ENCODE peak calls at places on chromosomes 5 and 9, in four cellular contexts. P is HCT116, H is transverse colon, T is A549. S is an unnamed sample.

GRCh38 chr9:129386812-129387177 is 208.7 kb upstream of the IER5L start:
- DNase-seq in P (no peak), T (no peak), H (no peak), S (no peak)

GRCh38 chr5:1779021-1779680 is 20.5 kb downstream of the MRPL36 start:
- DNase-seq in T (no peak), P (no peak), H (no peak), S (no peak)

GRCh38 chr5:141564216-141564692 is 54.5 kb downstream of the DIAPH1 start:
- DNase-seq in T (peak), H (peak), P (peak), S (peak)

GRCh38 chr5:135242496-135243193 is 156.4 kb downstream of the MACROH2A1 start:
- DNase-seq in H (peak), T (no peak), P (no peak), S (no peak)

GRCh38 chr5:120848883-120849282 is 384.8 kb downstream of the PRR16 start:
- DNase-seq in T (no peak), H (no peak), P (no peak), S (no peak)

GRCh38 chr9:81557957-81558791 is 131.2 kb downstream of the TLE1 start:
- DNase-seq in T (no peak), P (no peak), H (no peak), S (no peak)

GRCh38 chr5:4797445-4797844 is 342.7 kb upstream of the ADAMTS16 start:
- DNase-seq in H (no peak), T (no peak), P (no peak), S (no peak)

GRCh38 chr9:90972057-90972456 is 170.4 kb downstream of the SYK start:
- DNase-seq in P (no peak), H (peak), T (no peak), S (no peak)

GRCh38 chr5:107123014-107123413 is 547.7 kb downstream of the EFNA5 start:
- DNase-seq in P (no peak), H (no peak), T (no peak), S (no peak)

GRCh38 chr5:148388692-148389091 is 4.9 kb downstream of the FBXO38 start:
- DNase-seq in T (no peak), P (no peak), H (no peak), S (no peak)

GRCh38 chr5:23302438-23302837 is 205.0 kb upstream of the PRDM9 start:
- DNase-seq in P (no peak), T (no peak), H (no peak), S (no peak)

GRCh38 chr5:152542741-152543140 is 137.7 kb upstream of the NMUR2 start:
- DNase-seq in P (no peak), T (no peak), H (no peak), S (peak)

GRCh38 chr5:2917093-2917492 is 165.6 kb upstream of the IRX2 start:
- DNase-seq in H (no peak), P (no peak), T (no peak), S (no peak)

GRCh38 chr9:78605029-78605930 is 308.4 kb downstream of the PSAT1 start:
- DNase-seq in T (no peak), H (no peak), P (no peak), S (no peak)

GRCh38 chr5:68277427-68277826 is 61.9 kb downstream of the PIK3R1 start:
- DNase-seq in T (no peak), P (no peak), H (no peak), S (no peak)

GRCh38 chr5:96546120-96546519 is 113.1 kb upstream of the PCSK1 start:
- DNase-seq in H (no peak), P (no peak), T (no peak), S (no peak)

GRCh38 chr5:137622850-137623249 is 113.0 kb downstream of the KLHL3 start:
- DNase-seq in H (no peak), P (no peak), T (peak), S (peak)

GRCh38 chr5:164893071-164893470 is 1387.7 kb downstream of the MAT2B start:
- DNase-seq in H (no peak), T (no peak), P (no peak), S (no peak)

GRCh38 chr9:132703336-132703735 is 33.1 kb downstream of the GTF3C4 start:
- DNase-seq in T (no peak), P (no peak), H (no peak), S (no peak)

GRCh38 chr5:14930486-14930885 is 58.9 kb upstream of the ANKH start:
- DNase-seq in T (no peak), H (no peak), P (no peak), S (no peak)

GRCh38 chr5:116361171-116361967 is 213.3 kb downstream of the SEMA6A start:
- DNase-seq in T (no peak), H (peak), P (no peak), S (no peak)

GRCh38 chr5:172586118-172587060 is 54.7 kb upstream of the NEURL1B start:
- DNase-seq in T (no peak), H (peak), P (no peak), S (no peak)

GRCh38 chr5:57681942-57682341 is 199.3 kb upstream of the ACTBL2 start:
- DNase-seq in P (no peak), H (no peak), T (no peak), S (no peak)

GRCh38 chr9:113011911-113012381 is at the start of gene ZNF883:
- DNase-seq in P (no peak), T (peak), H (peak), S (no peak)

GRCh38 chr5:135629666-135630065 is 50.9 kb upstream of the CXCL14 start:
- DNase-seq in T (no peak), H (no peak), P (no peak), S (no peak)

GRCh38 chr5:1103093-1103492 is 8.8 kb downstream of the SLC12A7 start:
- DNase-seq in H (no peak), T (no peak), P (no peak), S (no peak)

GRCh38 chr5:11182441-11183080 is 421.5 kb upstream of the DAP start:
- DNase-seq in T (peak), P (peak), H (no peak), S (peak)

GRCh38 chr5:179866241-179867078 is 7.8 kb upstream of the MRNIP start:
- DNase-seq in T (peak), H (no peak), P (no peak), S (peak)

GRCh38 chr9:1804128-1804865 is 210.8 kb upstream of the SMARCA2 start:
- DNase-seq in P (no peak), T (no peak), H (no peak), S (peak)

GRCh38 chr9:36093384-36093783 is 43.1 kb upstream of the GLIPR2 start:
- DNase-seq in P (no peak), H (no peak), T (no peak), S (peak)

GRCh38 chr5:180394031-180394636 is 41.0 kb upstream of the GFPT2 start:
- DNase-seq in P (no peak), T (no peak), H (no peak), S (no peak)

GRCh38 chr5:160514866-160515265 is 93.2 kb downstream of the PTTG1 start:
- DNase-seq in H (no peak), T (no peak), P (no peak), S (no peak)

GRCh38 chr5:79225026-79225425 is 10.9 kb upstream of the JMY start:
- DNase-seq in P (no peak), H (no peak), T (no peak), S (no peak)

GRCh38 chr9:131396626-131397025 is 2.7 kb downstream of the PRRC2B start:
- DNase-seq in P (no peak), T (no peak), H (no peak), S (no peak)

GRCh38 chr9:131393622-131394463 is at the start of gene PRRC2B:
- DNase-seq in T (peak), P (peak), H (peak), S (peak)

GRCh38 chr9:131395745-131396479 is 2.0 kb downstream of the PRRC2B start:
- DNase-seq in T (no peak), H (no peak), P (no peak), S (no peak)

GRCh38 chr9:131395027-131395744 is 1.3 kb downstream of the PRRC2B start:
- DNase-seq in T (no peak), H (peak), P (no peak), S (peak)

GRCh38 chr9:131394464-131395026 is 659 bp downstream of the PRRC2B start:
- DNase-seq in T (no peak), P (no peak), H (peak), S (peak)
- TF ChIP-seq POLR2A in T (no peak), P (no peak), H (no peak), S (no peak)

GRCh38 chr9:114397848-114398605 is 10.2 kb upstream of the AKNA start:
- DNase-seq in P (peak), H (peak), T (peak), S (peak)
- TF ChIP-seq POLR2A in P (no peak), H (peak), T (peak), S (peak)

GRCh38 chr5:177086918-177087706 is 397 bp downstream of the FGFR4 start:
- DNase-seq in T (peak), P (peak), H (peak), S (peak)
- TF ChIP-seq POLR2A in T (peak), P (peak), H (peak), S (peak)

GRCh38 chr9:13175732-13176131 is 103.8 kb downstream of the MPDZ start:
- DNase-seq in P (no peak), H (no peak), T (no peak), S (peak)
- TF ChIP-seq POLR2A in P (no peak), H (no peak), T (no peak), S (no peak)

GRCh38 chr9:12776775-12777055 is 1.9 kb downstream of the LURAP1L start:
- DNase-seq in P (no peak), H (no peak), T (no peak), S (no peak)

GRCh38 chr9:12775373-12775962 is 648 bp downstream of the LURAP1L start:
- DNase-seq in P (no peak), T (no peak), H (peak), S (no peak)

GRCh38 chr9:12773562-12773961 is 1.3 kb upstream of the LURAP1L start:
- DNase-seq in T (no peak), H (no peak), P (no peak), S (no peak)

GRCh38 chr9:12775963-12776774 is 1.3 kb downstream of the LURAP1L start:
- DNase-seq in T (peak), P (peak), H (peak), S (peak)

DNA sequence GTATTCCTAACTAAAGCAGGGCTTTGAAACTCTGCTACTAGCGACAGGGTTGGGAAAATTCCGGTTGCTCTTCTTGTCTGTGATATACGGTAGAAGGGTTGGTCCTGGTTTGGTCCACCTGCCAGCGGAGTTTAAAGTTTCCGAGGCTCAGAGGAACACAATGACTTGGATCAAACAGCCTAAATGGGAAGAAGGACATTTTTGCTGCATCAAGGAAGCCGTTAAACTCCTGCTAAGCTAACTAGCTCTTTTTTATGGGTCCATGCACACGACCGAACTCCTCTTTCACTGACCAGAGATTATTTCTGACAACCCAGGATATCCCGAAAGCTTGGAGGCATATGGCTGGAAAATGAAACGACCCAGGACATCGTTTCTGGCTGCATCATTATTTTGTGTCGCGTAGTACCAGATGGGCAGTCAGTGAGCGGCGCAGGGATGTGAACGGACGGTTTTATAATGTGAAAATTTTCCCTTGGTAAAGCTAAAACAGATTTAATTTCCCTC is at the start of gene LURAP1L:
- DNase-seq in T (peak), H (peak), P (peak), S (no peak)
- TF ChIP-seq POLR2A in T (no peak), H (peak), P (no peak), S (no peak)

GRCh38 chr9:127423934-127424668 is at the start of gene ZNF79:
- DNase-seq in T (peak), H (peak), P (peak), S (peak)
- TF ChIP-seq POLR2A in T (peak), H (peak), P (peak), S (peak)